ENCODE peak calls at places on chromosome 14, in eight cellular contexts. K is H4; O is body of pancreas; W is stimulated activated CD4-positive, alpha-beta T cell treated with anti-CD3 and anti-CD28 coated beads, Interleukin-15, amount 100 ng/mL, for 1 hour; T is RKO; V is iris pigment epithelial cell; U is activated gamma-delta T cell treated with anti-CD3 and anti-CD28 coated beads, Interleukin-2, amount 50 U/mL, for 16 hours; A is cardiac fibroblast. Y is an unnamed sample.

GRCh38 chr14:51873221-51873893 is 12.9 kb downstream of the GNG2 start:
- DNase-seq in K (peak; percentile 90), T (peak; percentile 52), O (peak; percentile 19), V (peak; percentile 98), A (peak; percentile 92), U (no peak), W (no peak), Y (peak; percentile 15)

GRCh38 chr14:23153891-23154796 is 29.3 kb downstream of the SLC7A8 start:
- DNase-seq in T (no peak), O (peak; percentile 98), V (peak; percentile 84), U (no peak), W (no peak), K (peak; percentile 70), A (peak; percentile 95), Y (no peak)

GRCh38 chr14:78450945-78451344 is 280.8 kb downstream of the NRXN3 start:
- DNase-seq in W (no peak), K (no peak), U (no peak), T (no peak), A (no peak), O (peak; percentile 2), V (no peak), Y (no peak)

GRCh38 chr14:58535084-58535483 is 102.7 kb upstream of the DACT1 start:
- DNase-seq in U (no peak), T (no peak), O (no peak), A (peak; percentile 72), V (peak; percentile 26), W (no peak), K (no peak), Y (no peak)

GRCh38 chr14:69500736-69501135 is 16.2 kb downstream of the PLEKHD1 start:
- DNase-seq in T (no peak), V (no peak), A (no peak), O (no peak), U (no peak), K (no peak), W (no peak), Y (no peak)

GRCh38 chr14:69726761-69727511 is 40.0 kb upstream of the SRSF5 start:
- DNase-seq in W (peak; percentile 76), O (peak; percentile 69), K (peak; percentile 39), U (peak; percentile 73), V (peak; percentile 67), A (peak; percentile 81), T (peak; percentile 64), Y (peak; percentile 59)

GRCh38 chr14:66360526-66360925 is 125.6 kb upstream of the CCDC196 start:
- DNase-seq in A (no peak), O (no peak), V (no peak), K (no peak), T (no peak), U (no peak), W (no peak), Y (no peak)

GRCh38 chr14:20886091-20886490 is 5.1 kb upstream of the RNASE3 start:
- DNase-seq in U (no peak), W (no peak), T (no peak), A (no peak), K (no peak), V (no peak), O (no peak), Y (no peak)

GRCh38 chr14:42140001-42140400 is 533.3 kb downstream of the LRFN5 start:
- DNase-seq in W (no peak), A (no peak), O (no peak), K (no peak), V (no peak), U (no peak), T (no peak), Y (no peak)